ENCODE peak calls at places on chromosome 15, in five cellular contexts. One of them, this sample, is unnamed.

GRCh38 chr15:88243895-88244787 is 12.4 kb downstream of the NTRK3 start:
- DNase-seq in neural progenitor cell: peak; percentile 56
- DNase-seq in neuronal stem cell: peak; percentile 48
- DNase-seq in mesendoderm: peak; percentile 75
- DNase-seq in GM23248: peak; percentile 48
- DNase-seq in this sample: peak; percentile 36

GRCh38 chr15:77807115-77807514 is 174.4 kb upstream of the LINGO1 start:
- DNase-seq in neural progenitor cell: no peak
- DNase-seq in neuronal stem cell: no peak
- DNase-seq in mesendoderm: no peak
- DNase-seq in GM23248: no peak
- DNase-seq in this sample: no peak

GRCh38 chr15:78264304-78265136 is at the start of gene DNAJA4:
- DNase-seq in neural progenitor cell: peak; percentile 17
- DNase-seq in neuronal stem cell: no peak
- DNase-seq in mesendoderm: no peak
- DNase-seq in GM23248: peak; percentile 59
- DNase-seq in this sample: no peak

GRCh38 chr15:78921940-78922339 is 22.9 kb downstream of the CTSH start:
- DNase-seq in neural progenitor cell: no peak
- DNase-seq in neuronal stem cell: no peak
- DNase-seq in mesendoderm: no peak
- DNase-seq in GM23248: no peak
- DNase-seq in this sample: no peak

GRCh38 chr15:83310521-83311456 is 26.3 kb upstream of the BNC1 start:
- DNase-seq in neural progenitor cell: no peak
- DNase-seq in neuronal stem cell: no peak
- DNase-seq in mesendoderm: no peak
- DNase-seq in GM23248: no peak
- DNase-seq in this sample: peak; percentile 54

GRCh38 chr15:67587754-67588153 is 45.3 kb downstream of the MAP2K5 start:
- DNase-seq in neural progenitor cell: no peak
- DNase-seq in neuronal stem cell: no peak
- DNase-seq in mesendoderm: no peak
- DNase-seq in GM23248: no peak
- DNase-seq in this sample: no peak

GRCh38 chr15:77907824-77908751 is 169.4 kb downstream of the TBC1D2B start:
- DNase-seq in neural progenitor cell: peak; percentile 45
- DNase-seq in neuronal stem cell: no peak
- DNase-seq in mesendoderm: peak; percentile 14
- DNase-seq in GM23248: peak; percentile 76
- DNase-seq in this sample: no peak

GRCh38 chr15:87033056-87033455 is 953.4 kb downstream of the AGBL1 start:
- DNase-seq in neural progenitor cell: peak; percentile 49
- DNase-seq in neuronal stem cell: no peak
- DNase-seq in mesendoderm: no peak
- DNase-seq in GM23248: peak; percentile 14
- DNase-seq in this sample: no peak

GRCh38 chr15:85581495-85581894 is 201.1 kb downstream of the AKAP13 start:
- DNase-seq in neural progenitor cell: no peak
- DNase-seq in neuronal stem cell: no peak
- DNase-seq in mesendoderm: no peak
- DNase-seq in GM23248: no peak
- DNase-seq in this sample: no peak

GRCh38 chr15:41937568-41937923 is 34.8 kb downstream of the EHD4 start:
- DNase-seq in neural progenitor cell: no peak
- DNase-seq in neuronal stem cell: no peak
- DNase-seq in mesendoderm: no peak
- DNase-seq in GM23248: no peak
- DNase-seq in this sample: no peak

GRCh38 chr15:58475573-58476524 is 44.1 kb downstream of the LIPC start:
- DNase-seq in neural progenitor cell: peak; percentile 86
- DNase-seq in neuronal stem cell: peak; percentile 51
- DNase-seq in mesendoderm: no peak
- DNase-seq in GM23248: peak; percentile 86
- DNase-seq in this sample: peak; percentile 61

GRCh38 chr15:67906382-67906781 is 66.5 kb upstream of the RNU6-1 start:
- DNase-seq in neural progenitor cell: no peak
- DNase-seq in neuronal stem cell: no peak
- DNase-seq in mesendoderm: peak; percentile 45
- DNase-seq in GM23248: peak; percentile 9
- DNase-seq in this sample: peak; percentile 12

GRCh38 chr15:88897456-88898194 is 2.3 kb upstream of the HAPLN3 start:
- DNase-seq in neural progenitor cell: peak; percentile 25
- DNase-seq in neuronal stem cell: no peak
- DNase-seq in mesendoderm: peak; percentile 54
- DNase-seq in GM23248: peak; percentile 93
- DNase-seq in this sample: peak; percentile 81

GRCh38 chr15:65305776-65306175 is 1.3 kb downstream of the RNU5B-1 start:
- DNase-seq in neural progenitor cell: no peak
- DNase-seq in neuronal stem cell: no peak
- DNase-seq in mesendoderm: no peak
- DNase-seq in GM23248: no peak
- DNase-seq in this sample: peak; percentile 85

GRCh38 chr15:58966698-58967097 is 20.8 kb upstream of the RNF111 start:
- DNase-seq in neural progenitor cell: no peak
- DNase-seq in neuronal stem cell: no peak
- DNase-seq in mesendoderm: no peak
- DNase-seq in GM23248: peak; percentile 57
- DNase-seq in this sample: peak; percentile 53

GRCh38 chr15:59222106-59222505 is 15.5 kb downstream of the LDHAL6B start:
- DNase-seq in neural progenitor cell: no peak
- DNase-seq in neuronal stem cell: no peak
- DNase-seq in mesendoderm: no peak
- DNase-seq in GM23248: peak; percentile 87
- DNase-seq in this sample: peak; percentile 24

GRCh38 chr15:60575995-60576394 is 97.1 kb upstream of the ICE2 start:
- DNase-seq in neural progenitor cell: peak; percentile 32
- DNase-seq in neuronal stem cell: no peak
- DNase-seq in mesendoderm: no peak
- DNase-seq in GM23248: peak; percentile 59
- DNase-seq in this sample: peak; percentile 21

GRCh38 chr15:77025066-77025435 is 30.1 kb downstream of the PSTPIP1 start:
- DNase-seq in neural progenitor cell: no peak
- DNase-seq in neuronal stem cell: no peak
- DNase-seq in mesendoderm: no peak
- DNase-seq in GM23248: no peak
- DNase-seq in this sample: no peak

GRCh38 chr15:28901987-28902745 is 16.4 kb downstream of the APBA2 start:
- DNase-seq in neural progenitor cell: peak; percentile 39
- DNase-seq in neuronal stem cell: no peak
- DNase-seq in mesendoderm: peak; percentile 56
- DNase-seq in GM23248: no peak
- DNase-seq in this sample: no peak

GRCh38 chr15:37204698-37205097 is 104.3 kb upstream of the MEIS2 start:
- DNase-seq in neural progenitor cell: no peak
- DNase-seq in neuronal stem cell: no peak
- DNase-seq in mesendoderm: peak; percentile 21
- DNase-seq in GM23248: no peak
- DNase-seq in this sample: no peak

GRCh38 chr15:101115887-101116680 is 135.8 kb downstream of the CHSY1 start:
- DNase-seq in neural progenitor cell: no peak
- DNase-seq in neuronal stem cell: no peak
- DNase-seq in mesendoderm: no peak
- DNase-seq in GM23248: peak; percentile 86
- DNase-seq in this sample: no peak

GRCh38 chr15:85405467-85405866 is 25.1 kb downstream of the AKAP13 start:
- DNase-seq in neural progenitor cell: no peak
- DNase-seq in neuronal stem cell: no peak
- DNase-seq in mesendoderm: no peak
- DNase-seq in GM23248: no peak
- DNase-seq in this sample: no peak

GRCh38 chr15:67833504-67834248 is 6.2 kb downstream of the RNU6-1 start:
- DNase-seq in neural progenitor cell: peak; percentile 90
- DNase-seq in neuronal stem cell: no peak
- DNase-seq in mesendoderm: peak; percentile 81
- DNase-seq in GM23248: peak; percentile 64
- DNase-seq in this sample: no peak

GRCh38 chr15:100061944-100062343 is 279.8 kb downstream of the ADAMTS17 start:
- DNase-seq in neural progenitor cell: no peak
- DNase-seq in neuronal stem cell: no peak
- DNase-seq in mesendoderm: no peak
- DNase-seq in GM23248: no peak
- DNase-seq in this sample: no peak

GRCh38 chr15:31327674-31328424 is 1.2 kb downstream of the KLF13 start:
- DNase-seq in neural progenitor cell: peak; percentile 70
- DNase-seq in neuronal stem cell: no peak
- DNase-seq in mesendoderm: peak; percentile 48
- DNase-seq in GM23248: peak; percentile 77
- DNase-seq in this sample: peak; percentile 28

GRCh38 chr15:33009603-33010002 is 184.9 kb downstream of the FMN1 start:
- DNase-seq in neural progenitor cell: no peak
- DNase-seq in neuronal stem cell: no peak
- DNase-seq in mesendoderm: no peak
- DNase-seq in GM23248: no peak
- DNase-seq in this sample: no peak

GRCh38 chr15:85329561-85330421 is 50.6 kb upstream of the AKAP13 start:
- DNase-seq in neural progenitor cell: no peak
- DNase-seq in neuronal stem cell: no peak
- DNase-seq in mesendoderm: no peak
- DNase-seq in GM23248: peak; percentile 73
- DNase-seq in this sample: no peak

GRCh38 chr15:59591372-59591771 is 20.2 kb upstream of the GCNT3 start:
- DNase-seq in neural progenitor cell: no peak
- DNase-seq in neuronal stem cell: no peak
- DNase-seq in mesendoderm: no peak
- DNase-seq in GM23248: no peak
- DNase-seq in this sample: no peak

GRCh38 chr15:79244876-79245275 is 37.6 kb upstream of the ANKRD34C start:
- DNase-seq in neural progenitor cell: no peak
- DNase-seq in neuronal stem cell: no peak
- DNase-seq in mesendoderm: no peak
- DNase-seq in GM23248: no peak
- DNase-seq in this sample: no peak

DNA sequence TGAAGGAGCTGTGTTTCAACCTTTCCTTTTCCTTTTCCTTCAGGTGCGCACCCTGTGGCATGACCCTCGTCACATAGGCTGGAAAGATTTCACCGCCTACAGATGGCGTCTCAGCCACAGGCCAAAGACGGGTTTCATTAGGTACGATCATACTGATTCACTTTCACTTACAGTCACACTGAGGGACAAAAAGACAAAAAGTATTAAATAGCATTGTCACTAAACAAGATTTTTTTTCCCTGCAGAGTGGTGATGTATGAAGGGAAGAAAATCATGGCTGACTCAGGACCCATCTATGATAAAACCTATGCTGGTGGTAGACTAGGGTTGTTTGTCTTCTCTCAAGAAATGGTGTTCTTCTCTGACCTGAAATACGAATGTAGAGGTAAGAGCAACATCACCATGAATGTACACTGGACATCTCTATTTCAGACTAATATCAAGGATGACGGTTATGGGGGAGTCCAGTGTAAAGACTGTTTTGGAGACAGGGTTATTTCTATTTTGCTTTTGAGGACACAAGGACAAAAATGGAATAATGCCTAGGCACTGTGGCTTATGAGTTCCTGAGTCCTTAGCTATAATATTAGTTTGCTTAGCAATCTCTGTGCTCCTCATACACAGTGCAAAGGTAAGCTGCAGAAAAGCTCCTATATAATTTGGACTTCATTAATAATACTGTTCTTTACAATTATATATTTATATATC is 13.3 kb downstream of the THBS1 start:
- DNase-seq in neural progenitor cell: no peak
- DNase-seq in neuronal stem cell: no peak
- DNase-seq in mesendoderm: no peak
- DNase-seq in GM23248: peak; percentile 41
- DNase-seq in this sample: peak; percentile 24
- H3K27ac ChIP-seq in neural progenitor cell: no peak overlapping the region
- H3K27ac ChIP-seq in neuronal stem cell: no peak overlapping the region
- H3K27ac ChIP-seq in mesendoderm: no peak overlapping the region
- H3K27ac ChIP-seq in GM23248: peak overlapping the region; percentile 95
- H3K27ac ChIP-seq in this sample: no peak overlapping the region

DNA sequence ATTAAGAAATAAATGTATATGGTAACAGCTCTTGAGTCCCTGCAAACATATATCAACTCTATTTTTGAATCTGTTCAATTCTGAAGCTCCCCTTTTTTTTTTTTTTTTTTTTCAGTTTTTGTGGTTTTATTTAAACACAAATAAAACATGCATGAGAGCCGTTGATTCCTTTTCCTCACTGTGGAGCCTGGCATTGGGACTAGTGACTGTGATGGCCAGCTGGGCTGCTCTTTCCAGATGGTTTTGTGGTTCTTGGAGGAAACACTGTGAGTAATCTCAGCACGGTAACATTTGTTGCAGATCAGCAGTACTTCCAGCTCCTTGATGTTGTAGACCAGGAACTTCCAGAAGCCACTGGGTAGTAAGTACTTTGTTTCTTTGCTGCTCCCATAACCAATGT is 15.9 kb downstream of the EMC7 start:
- DNase-seq in neural progenitor cell: no peak
- DNase-seq in neuronal stem cell: no peak
- DNase-seq in mesendoderm: no peak
- DNase-seq in GM23248: peak; percentile 43
- DNase-seq in this sample: no peak
- H3K9ac ChIP-seq in neural progenitor cell: no peak overlapping the region
- H3K9ac ChIP-seq in neuronal stem cell: no peak overlapping the region
- H3K9ac ChIP-seq in mesendoderm: no peak overlapping the region
- H3K9ac ChIP-seq in GM23248: no peak overlapping the region
- H3K9ac ChIP-seq in this sample: no peak overlapping the region

GRCh38 chr15:62128916-62129315 is 36.2 kb downstream of the C2CD4B start:
- DNase-seq in neural progenitor cell: no peak
- DNase-seq in neuronal stem cell: no peak
- DNase-seq in mesendoderm: no peak
- DNase-seq in GM23248: no peak
- DNase-seq in this sample: no peak
- H3K27ac ChIP-seq in neural progenitor cell: no peak overlapping the region
- H3K27ac ChIP-seq in neuronal stem cell: no peak overlapping the region
- H3K27ac ChIP-seq in mesendoderm: no peak overlapping the region
- H3K27ac ChIP-seq in GM23248: no peak overlapping the region
- H3K27ac ChIP-seq in this sample: no peak overlapping the region

DNA sequence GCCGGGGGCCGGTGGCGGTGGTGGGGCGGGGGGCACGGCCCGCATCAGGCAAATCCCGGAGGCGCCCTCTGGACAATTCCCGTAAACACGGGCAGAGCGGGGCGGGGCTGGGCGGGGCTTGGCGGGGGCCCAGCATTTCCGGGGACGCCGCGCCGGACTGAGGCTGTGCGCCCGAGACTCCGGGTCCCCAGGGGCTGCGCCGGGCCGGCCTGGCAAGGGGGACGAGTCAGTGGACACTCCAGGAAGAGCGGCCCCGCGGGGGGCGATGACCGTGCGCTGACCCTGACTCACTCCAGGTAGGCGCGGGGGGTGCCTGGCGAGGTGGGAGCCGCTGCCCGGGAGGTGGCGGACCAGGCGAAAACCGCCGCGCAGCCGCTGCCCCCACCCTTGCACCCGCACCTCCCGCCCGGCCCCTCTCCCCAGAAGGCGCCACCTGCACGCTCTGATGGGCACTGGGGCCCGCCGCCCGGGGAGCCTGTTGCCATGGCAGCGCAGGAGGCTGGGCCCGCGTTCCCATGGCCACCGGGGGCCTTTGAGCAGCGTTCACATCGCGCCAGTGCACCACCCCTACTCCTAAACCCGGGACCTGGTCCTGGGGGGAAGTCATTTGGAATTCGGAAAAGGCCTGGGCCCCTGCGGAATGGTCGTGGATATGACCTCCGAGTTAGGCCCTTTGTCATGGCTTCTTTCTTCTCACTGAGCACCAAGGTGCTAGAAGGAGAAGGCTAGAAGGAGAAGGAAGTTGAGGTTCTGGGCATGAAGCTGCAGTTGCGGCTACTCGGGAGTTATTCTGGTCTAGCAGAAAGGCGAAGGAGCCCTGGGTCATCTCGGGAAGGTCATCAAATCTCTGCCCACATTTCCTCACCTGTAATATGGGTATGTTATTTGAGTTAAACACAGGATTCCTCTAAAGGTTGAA is 16.1 kb upstream of the SEMA4B start:
- DNase-seq in neural progenitor cell: peak; percentile 84
- DNase-seq in neuronal stem cell: peak; percentile 51
- DNase-seq in mesendoderm: peak; percentile 56
- DNase-seq in GM23248: peak; percentile 65
- DNase-seq in this sample: peak; percentile 72
- H3K9ac ChIP-seq in neural progenitor cell: no peak overlapping the region
- H3K9ac ChIP-seq in neuronal stem cell: peak overlapping the region; percentile 70
- H3K9ac ChIP-seq in mesendoderm: peak overlapping the region; percentile 57
- H3K9ac ChIP-seq in GM23248: peak overlapping the region; percentile 76
- H3K9ac ChIP-seq in this sample: peak overlapping the region; percentile 41